ENCODE peak calls at places on chromosomes 11 and 22, in seven cellular contexts. Q, J, E, S, H, N and G are unnamed samples.

GRCh38 chr22:43039800-43040199 is 24.9 kb upstream of the PACSIN2 start:
- DNase-seq in Q (no peak), J (no peak), E (no peak), S (peak), H (no peak), N (no peak), G (no peak)

GRCh38 chr22:30238661-30239420 is 7.7 kb downstream of the LIF start:
- DNase-seq in Q (no peak), J (peak), E (peak), S (no peak), H (no peak), N (no peak), G (peak)

GRCh38 chr11:975824-976223 is 50.2 kb downstream of the AP2A2 start:
- DNase-seq in Q (peak), J (peak), E (no peak), S (no peak), H (peak), N (no peak), G (peak)

GRCh38 chr11:78082146-78082545 is 2.5 kb upstream of the NDUFC2 start:
- DNase-seq in Q (no peak), J (no peak), E (no peak), S (no peak), H (no peak), N (no peak), G (no peak)

GRCh38 chr22:50192825-50193204 is 7.1 kb downstream of the TRABD start:
- DNase-seq in Q (no peak), J (no peak), E (no peak), S (no peak), H (no peak), N (no peak), G (no peak)

GRCh38 chr22:46023558-46023981 is 46.6 kb upstream of the WNT7B start:
- DNase-seq in Q (no peak), J (no peak), E (no peak), S (no peak), H (no peak), N (no peak), G (no peak)

GRCh38 chr11:110327508-110327907 is 31.1 kb upstream of the RDX start:
- DNase-seq in Q (no peak), J (no peak), E (no peak), S (no peak), H (no peak), N (no peak), G (no peak)

GRCh38 chr22:33917744-33918406 is 2.4 kb downstream of the LARGE1 start:
- DNase-seq in Q (peak), J (no peak), E (no peak), S (no peak), H (no peak), N (no peak), G (no peak)

GRCh38 chr22:45435544-45436139 is 22.1 kb downstream of the RIBC2 start:
- DNase-seq in Q (peak), J (peak), E (peak), S (peak), H (peak), N (peak), G (peak)

GRCh38 chr22:38455530-38456271 is 702 bp upstream of the KCNJ4 start:
- DNase-seq in Q (no peak), J (no peak), E (no peak), S (no peak), H (no peak), N (no peak), G (peak)

GRCh38 chr22:30867746-30868662 is 100.6 kb downstream of the MORC2 start:
- DNase-seq in Q (no peak), J (no peak), E (no peak), S (no peak), H (no peak), N (no peak), G (no peak)